ENCODE peak calls at places on chromosomes 11 and 22, in four cellular contexts. Z is WTC11, Q is K562, V is HepG2. S is an unnamed sample.

GRCh38 chr11:10309163-10310093 is 4.6 kb downstream of the ADM start:
- DNase-seq in V (peak), Z (no peak), Q (peak), S (no peak)

GRCh38 chr11:111561801-111562325 is 21.3 kb downstream of the LAYN start:
- DNase-seq in Z (no peak), Q (no peak), V (peak), S (no peak)

GRCh38 chr11:44748606-44749005 is 21.8 kb downstream of the TSPAN18 start:
- DNase-seq in V (no peak), Q (no peak), Z (no peak), S (no peak)

GRCh38 chr22:33357894-33358440 is 299.8 kb upstream of the SYN3 start:
- DNase-seq in Q (no peak), V (no peak), Z (no peak), S (no peak)

GRCh38 chr11:25776238-25776637 is 555.7 kb upstream of the ANO3 start:
- DNase-seq in V (no peak), Z (no peak), Q (no peak), S (no peak)

GRCh38 chr22:27194096-27194748 is 536.8 kb downstream of the MIAT start:
- DNase-seq in Q (no peak), Z (no peak), V (no peak), S (no peak)

GRCh38 chr22:39453765-39454378 is 2.9 kb upstream of the MGAT3 start:
- DNase-seq in Z (no peak), Q (peak), V (no peak), S (no peak)

GRCh38 chr11:118438314-118438931 is 2.1 kb downstream of the KMT2A start:
- DNase-seq in V (no peak), Q (peak), Z (peak), S (peak)

GRCh38 chr11:16603245-16603644 is 135.2 kb upstream of the C11orf58 start:
- DNase-seq in Q (peak), Z (peak), V (no peak), S (no peak)

GRCh38 chr22:31291403-31291715 is 929 bp downstream of the PIK3IP1 start:
- DNase-seq in V (no peak), Z (no peak), Q (no peak), S (no peak)

GRCh38 chr11:121687961-121688566 is 235.3 kb upstream of the SORL1-AS1 start:
- DNase-seq in Q (no peak), Z (peak), V (no peak), S (no peak)

GRCh38 chr11:71987521-71987920 is 11.2 kb upstream of the IL18BP start:
- DNase-seq in Q (no peak), Z (no peak), V (no peak), S (no peak)

GRCh38 chr11:26245046-26245445 is 86.9 kb upstream of the ANO3 start:
- DNase-seq in Z (no peak), V (no peak), Q (no peak), S (no peak)

GRCh38 chr22:37911697-37912096 is 5.6 kb downstream of the MICALL1 start:
- DNase-seq in V (no peak), Z (peak), Q (no peak), S (no peak)

GRCh38 chr22:26429458-26430238 is 588 bp downstream of the ASPHD2 start:
- DNase-seq in Q (no peak), V (no peak), Z (peak), S (peak)

GRCh38 chr22:50544078-50544745 is 1.5 kb upstream of the KLHDC7B start:
- DNase-seq in V (no peak), Q (no peak), Z (peak), S (peak)

GRCh38 chr11:75320046-75320618 is 31.3 kb downstream of the ARRB1 start:
- DNase-seq in Z (no peak), Q (no peak), V (no peak), S (no peak)

GRCh38 chr11:107696140-107696539 is 15.7 kb downstream of the SLN start:
- DNase-seq in V (no peak), Z (no peak), Q (no peak), S (no peak)

GRCh38 chr22:26143801-26144325 is 25.4 kb upstream of the SEZ6L start:
- DNase-seq in Q (no peak), Z (no peak), V (no peak), S (no peak)

GRCh38 chr22:17213976-17214375 is 5.3 kb downstream of the ADA2 start:
- DNase-seq in V (peak), Q (peak), Z (peak), S (no peak)

GRCh38 chr11:73662445-73663157 is 16.2 kb downstream of the PLEKHB1 start:
- DNase-seq in V (no peak), Z (no peak), Q (peak), S (no peak)

GRCh38 chr11:1194977-1195689 is 27.7 kb upstream of the MUC5B start:
- DNase-seq in V (no peak), Z (peak), Q (no peak), S (peak)

GRCh38 chr11:32706985-32707736 is 87.3 kb downstream of the CCDC73 start:
- DNase-seq in Z (no peak), Q (no peak), V (peak), S (no peak)

GRCh38 chr22:30985561-30986208 is 16.6 kb downstream of the TUG1 start:
- DNase-seq in V (peak), Z (no peak), Q (no peak), S (no peak)

GRCh38 chr11:68751331-68751856 is at the start of gene TESMIN:
- DNase-seq in Z (peak), Q (peak), V (peak), S (peak)

GRCh38 chr11:96267490-96268010 is 75.4 kb downstream of the MAML2 start:
- DNase-seq in Q (no peak), Z (no peak), V (no peak), S (no peak)
- TF ChIP-seq FOXJ3 in Q (no peak), Z (no peak), V (no peak), S (no peak)

GRCh38 chr22:47379037-47379436 is 616.6 kb downstream of the TBC1D22A start:
- DNase-seq in Z (no peak), V (no peak), Q (no peak), S (no peak)
- TF ChIP-seq FOXJ3 in Z (no peak), V (no peak), Q (no peak), S (no peak)

DNA sequence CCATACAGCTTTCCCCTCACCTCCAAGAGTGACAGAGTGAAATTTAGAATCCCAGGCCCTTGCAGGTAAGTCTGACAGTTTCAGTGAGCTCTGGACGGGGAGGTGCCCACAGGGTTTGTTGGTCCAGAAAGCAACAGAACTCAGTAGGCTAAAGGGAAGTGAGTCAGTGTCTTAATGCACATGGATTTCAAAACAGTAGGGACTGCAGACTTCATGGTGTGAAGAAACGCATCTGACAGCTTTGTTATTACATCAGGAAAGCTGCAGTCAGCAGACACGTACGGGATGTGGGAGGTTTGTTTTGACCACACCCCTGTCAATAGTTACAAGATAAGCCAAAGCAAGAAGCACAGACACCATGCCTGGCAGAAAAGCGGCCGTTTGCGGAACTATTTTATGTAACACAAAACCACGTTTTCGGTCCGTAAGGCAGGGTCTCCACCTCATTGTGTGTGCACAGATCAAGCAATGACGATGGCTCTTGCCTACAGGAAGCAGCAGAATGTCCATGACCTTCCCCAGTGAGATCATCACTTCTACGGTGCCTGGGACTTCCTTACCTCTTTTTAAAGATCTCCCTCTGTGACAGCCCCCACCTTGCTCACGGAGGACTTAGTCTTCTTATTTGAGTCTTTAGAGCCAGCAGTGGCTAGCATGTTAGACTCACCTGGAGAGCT is 58.1 kb upstream of the FTH1 start:
- DNase-seq in Z (no peak), Q (peak), V (peak), S (no peak)
- TF ChIP-seq FOXJ3 in Z (no peak), Q (peak), V (peak), S (no peak)

GRCh38 chr11:125110996-125111340 is 458 bp downstream of the TMEM218 start:
- DNase-seq in Q (peak), Z (peak), V (peak), S (peak)
- TF ChIP-seq FOXJ3 in Q (no peak), Z (no peak), V (no peak), S (no peak)

GRCh38 chr11:46047520-46047919 is 73.7 kb downstream of the PHF21A start:
- DNase-seq in V (peak), Z (no peak), Q (no peak), S (no peak)
- TF ChIP-seq FOXJ3 in V (no peak), Z (no peak), Q (no peak), S (no peak)

GRCh38 chr22:20636075-20636812 is 128.8 kb downstream of the MED15 start:
- DNase-seq in Q (no peak), V (no peak), Z (no peak), S (no peak)
- TF ChIP-seq FOXJ3 in Q (no peak), V (no peak), Z (no peak), S (no peak)

GRCh38 chr11:110089617-110090282 is 3.4 kb upstream of the ZC3H12C start:
- DNase-seq in Q (no peak), Z (no peak), V (no peak), S (no peak)

GRCh38 chr11:110085255-110085838 is 7.8 kb upstream of the ZC3H12C start:
- DNase-seq in V (no peak), Z (no peak), Q (no peak), S (no peak)

GRCh38 chr11:110087820-110088534 is 5.2 kb upstream of the ZC3H12C start:
- DNase-seq in Z (no peak), Q (no peak), V (no peak), S (no peak)

GRCh38 chr11:110088535-110089344 is 4.5 kb upstream of the ZC3H12C start:
- DNase-seq in Z (no peak), Q (no peak), V (no peak), S (no peak)

DNA sequence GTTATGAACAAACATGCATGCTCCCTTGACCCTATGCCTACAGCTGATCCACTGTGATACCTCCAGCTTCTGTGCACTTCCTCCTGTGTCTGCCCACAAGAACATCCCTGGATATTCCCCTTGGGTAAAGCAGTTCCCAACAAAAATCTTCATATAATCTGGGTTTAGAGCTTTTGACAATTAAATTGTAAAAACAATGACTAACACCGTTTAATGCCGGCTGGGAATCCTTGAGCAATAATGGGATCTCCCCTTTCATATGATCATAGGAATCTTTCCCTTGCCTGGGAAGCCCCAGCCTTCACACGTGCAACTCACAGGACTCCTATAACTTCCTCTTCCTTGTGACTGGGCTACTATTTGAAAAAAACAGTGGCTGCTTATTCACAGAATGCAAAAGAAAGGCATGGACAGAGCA is 6.3 kb upstream of the ZC3H12C start:
- DNase-seq in Z (no peak), Q (no peak), V (no peak), S (no peak)
- TF ChIP-seq FOXJ3 in Z (no peak), Q (no peak), V (no peak), S (no peak)

GRCh38 chr22:29947410-29948387 is 64.7 kb downstream of the MTMR3 start:
- DNase-seq in Z (no peak), Q (no peak), V (no peak), S (peak)
- TF ChIP-seq FOXJ3 in Z (no peak), Q (no peak), V (no peak), S (no peak)

S was measured in SK-N-SH.